ENCODE peak calls at places on chromosomes 11 and 22, in five cellular contexts. One of them, this sample, is unnamed. For H3K79me1, the result is how much of the 10 kb centered on the place peaks cover.

GRCh38 chr22:24060375-24060788 is 49.3 kb downstream of the CABIN1 start:
- DNase-seq in mesenchymal stem cell: peak
- DNase-seq in trophoblast cell: no peak
- DNase-seq in IMR-90: peak
- DNase-seq in H1: no peak
- DNase-seq in this sample: no peak

GRCh38 chr22:48335442-48336139 is 1492.1 kb downstream of the BRD1 start:
- DNase-seq in mesenchymal stem cell: no peak
- DNase-seq in H1: no peak
- DNase-seq in IMR-90: no peak
- DNase-seq in trophoblast cell: no peak
- DNase-seq in this sample: peak

GRCh38 chr11:113778111-113778910 is 1.3 kb upstream of the CLDN25 start:
- DNase-seq in mesenchymal stem cell: peak
- DNase-seq in IMR-90: peak
- DNase-seq in trophoblast cell: peak
- DNase-seq in H1: no peak
- DNase-seq in this sample: no peak

GRCh38 chr11:65180877-65181568 is 705 bp upstream of the CAPN1 start:
- DNase-seq in trophoblast cell: peak
- DNase-seq in IMR-90: peak
- DNase-seq in H1: no peak
- DNase-seq in mesenchymal stem cell: peak
- DNase-seq in this sample: peak

GRCh38 chr11:12110714-12111481 is 508 bp downstream of the MICAL2 start:
- DNase-seq in trophoblast cell: no peak
- DNase-seq in mesenchymal stem cell: peak
- DNase-seq in H1: no peak
- DNase-seq in IMR-90: no peak
- DNase-seq in this sample: no peak

GRCh38 chr22:37383342-37383741 is 43.9 kb downstream of the ELFN2 start:
- DNase-seq in H1: no peak
- DNase-seq in IMR-90: peak
- DNase-seq in mesenchymal stem cell: no peak
- DNase-seq in trophoblast cell: no peak
- DNase-seq in this sample: no peak

GRCh38 chr11:62077136-62077535 is 46.7 kb upstream of the INCENP start:
- DNase-seq in trophoblast cell: peak
- DNase-seq in H1: no peak
- DNase-seq in mesenchymal stem cell: peak
- DNase-seq in IMR-90: peak
- DNase-seq in this sample: no peak

GRCh38 chr11:61340985-61341384 is 8.0 kb downstream of the TKFC start:
- DNase-seq in H1: no peak
- DNase-seq in mesenchymal stem cell: no peak
- DNase-seq in trophoblast cell: no peak
- DNase-seq in IMR-90: no peak
- DNase-seq in this sample: no peak

GRCh38 chr22:42401562-42402334 is 30.5 kb downstream of the NFAM1 start:
- DNase-seq in mesenchymal stem cell: no peak
- DNase-seq in IMR-90: no peak
- DNase-seq in H1: no peak
- DNase-seq in trophoblast cell: no peak
- DNase-seq in this sample: no peak

GRCh38 chr22:23698094-23698493 is 7.3 kb downstream of the RGL4 start:
- DNase-seq in IMR-90: no peak
- DNase-seq in mesenchymal stem cell: no peak
- DNase-seq in trophoblast cell: no peak
- DNase-seq in H1: no peak
- DNase-seq in this sample: peak

GRCh38 chr11:76218449-76219206 is 12.3 kb upstream of the WNT11 start:
- DNase-seq in trophoblast cell: no peak
- DNase-seq in mesenchymal stem cell: no peak
- DNase-seq in IMR-90: no peak
- DNase-seq in H1: no peak
- DNase-seq in this sample: no peak

GRCh38 chr11:77082838-77083552 is 16.2 kb downstream of the CAPN5 start:
- DNase-seq in H1: no peak
- DNase-seq in mesenchymal stem cell: peak
- DNase-seq in IMR-90: peak
- DNase-seq in trophoblast cell: no peak
- DNase-seq in this sample: peak

GRCh38 chr22:28594784-28595324 is 84.8 kb downstream of the TTC28 start:
- DNase-seq in IMR-90: peak
- DNase-seq in trophoblast cell: peak
- DNase-seq in mesenchymal stem cell: peak
- DNase-seq in H1: no peak
- DNase-seq in this sample: peak

GRCh38 chr11:66845876-66846212 is 2.6 kb downstream of the RCE1 start:
- DNase-seq in trophoblast cell: no peak
- DNase-seq in IMR-90: no peak
- DNase-seq in mesenchymal stem cell: no peak
- DNase-seq in H1: no peak
- DNase-seq in this sample: no peak

GRCh38 chr11:118491041-118491440 is 36.2 kb upstream of the TTC36 start:
- DNase-seq in trophoblast cell: no peak
- DNase-seq in H1: no peak
- DNase-seq in IMR-90: no peak
- DNase-seq in mesenchymal stem cell: no peak
- DNase-seq in this sample: no peak

GRCh38 chr22:17700778-17701177 is 62.2 kb downstream of the BCL2L13 start:
- DNase-seq in mesenchymal stem cell: no peak
- DNase-seq in trophoblast cell: no peak
- DNase-seq in IMR-90: no peak
- DNase-seq in H1: no peak
- DNase-seq in this sample: peak

GRCh38 chr11:96707273-96707672 is 317.5 kb downstream of the JRKL start:
- DNase-seq in IMR-90: no peak
- DNase-seq in mesenchymal stem cell: no peak
- DNase-seq in H1: no peak
- DNase-seq in trophoblast cell: no peak
- DNase-seq in this sample: no peak

GRCh38 chr22:36155702-36156101 is 4.9 kb downstream of the APOL3 start:
- DNase-seq in mesenchymal stem cell: peak
- DNase-seq in H1: no peak
- DNase-seq in IMR-90: no peak
- DNase-seq in trophoblast cell: no peak
- DNase-seq in this sample: no peak

GRCh38 chr11:17469998-17470397 is 6.6 kb downstream of the ABCC8 start:
- DNase-seq in H1: no peak
- DNase-seq in IMR-90: no peak
- DNase-seq in trophoblast cell: no peak
- DNase-seq in mesenchymal stem cell: no peak
- DNase-seq in this sample: no peak

GRCh38 chr11:65429724-65430405 is 7.3 kb downstream of the NEAT1 start:
- DNase-seq in IMR-90: peak
- DNase-seq in mesenchymal stem cell: peak
- DNase-seq in H1: no peak
- DNase-seq in trophoblast cell: peak
- DNase-seq in this sample: no peak

GRCh38 chr22:46051646-46052045 is 74.7 kb upstream of the WNT7B start:
- DNase-seq in IMR-90: no peak
- DNase-seq in H1: no peak
- DNase-seq in mesenchymal stem cell: no peak
- DNase-seq in trophoblast cell: no peak
- DNase-seq in this sample: no peak

GRCh38 chr22:48369789-48370507 is 1457.7 kb downstream of the BRD1 start:
- DNase-seq in mesenchymal stem cell: no peak
- DNase-seq in IMR-90: no peak
- DNase-seq in trophoblast cell: no peak
- DNase-seq in H1: peak
- DNase-seq in this sample: peak

GRCh38 chr11:119389611-119390254 is 8.2 kb upstream of the USP2 start:
- DNase-seq in mesenchymal stem cell: no peak
- DNase-seq in IMR-90: no peak
- DNase-seq in H1: no peak
- DNase-seq in trophoblast cell: peak
- DNase-seq in this sample: peak

DNA sequence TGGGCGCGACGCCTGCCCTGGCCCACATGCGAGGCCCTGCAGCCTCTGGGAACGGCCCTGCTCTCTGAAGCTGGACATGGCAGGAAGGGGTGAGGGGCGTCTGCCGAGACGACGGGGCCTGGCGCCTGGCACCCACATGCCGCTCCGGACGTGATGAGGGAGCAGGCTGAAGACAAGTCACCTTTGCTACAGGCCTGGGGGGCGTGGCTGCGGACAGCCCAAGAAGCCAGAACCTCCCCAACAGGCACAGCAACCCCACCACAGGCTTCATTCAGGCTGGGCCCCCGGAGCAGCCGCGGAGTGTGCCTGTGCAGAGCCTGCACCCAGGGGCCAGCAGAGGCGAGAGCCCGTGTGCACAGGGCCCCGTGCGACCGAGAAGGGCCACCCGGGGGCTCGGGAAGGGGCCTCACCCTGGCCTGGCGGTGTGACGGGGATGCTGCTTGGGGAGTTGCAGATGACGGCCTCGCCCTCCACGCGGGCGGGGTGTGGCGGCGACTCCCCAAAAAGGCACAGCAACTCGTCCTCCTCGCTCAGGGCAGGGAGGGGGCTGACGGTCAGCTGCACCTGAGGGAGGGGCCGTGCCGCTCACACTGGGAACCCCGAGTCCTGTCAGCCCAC is 16.6 kb upstream of the MAPK11 start:
- DNase-seq in mesenchymal stem cell: no peak
- DNase-seq in trophoblast cell: no peak
- DNase-seq in H1: no peak
- DNase-seq in IMR-90: no peak
- DNase-seq in this sample: no peak
- H3K79me1 ChIP-seq in mesenchymal stem cell: under half
- H3K79me1 ChIP-seq in trophoblast cell: under half
- H3K79me1 ChIP-seq in H1: under half
- H3K79me1 ChIP-seq in IMR-90: under half
- H3K79me1 ChIP-seq in this sample: under half

GRCh38 chr11:94895451-94895850 is 77.9 kb downstream of the CWC15 start:
- DNase-seq in H1: no peak
- DNase-seq in mesenchymal stem cell: peak
- DNase-seq in trophoblast cell: no peak
- DNase-seq in IMR-90: peak
- DNase-seq in this sample: peak

GRCh38 chr11:94897330-94897768 is 76.0 kb downstream of the CWC15 start:
- DNase-seq in IMR-90: peak
- DNase-seq in trophoblast cell: peak
- DNase-seq in mesenchymal stem cell: peak
- DNase-seq in H1: no peak
- DNase-seq in this sample: peak

GRCh38 chr11:94895971-94896370 is 77.4 kb downstream of the CWC15 start:
- DNase-seq in mesenchymal stem cell: peak
- DNase-seq in IMR-90: peak
- DNase-seq in trophoblast cell: no peak
- DNase-seq in H1: no peak
- DNase-seq in this sample: no peak
- H3K23ac ChIP-seq in mesenchymal stem cell: no peak
- H3K23ac ChIP-seq in IMR-90: no peak
- H3K23ac ChIP-seq in trophoblast cell: no peak
- H3K23ac ChIP-seq in H1: no peak
- H3K23ac ChIP-seq in this sample: no peak

DNA sequence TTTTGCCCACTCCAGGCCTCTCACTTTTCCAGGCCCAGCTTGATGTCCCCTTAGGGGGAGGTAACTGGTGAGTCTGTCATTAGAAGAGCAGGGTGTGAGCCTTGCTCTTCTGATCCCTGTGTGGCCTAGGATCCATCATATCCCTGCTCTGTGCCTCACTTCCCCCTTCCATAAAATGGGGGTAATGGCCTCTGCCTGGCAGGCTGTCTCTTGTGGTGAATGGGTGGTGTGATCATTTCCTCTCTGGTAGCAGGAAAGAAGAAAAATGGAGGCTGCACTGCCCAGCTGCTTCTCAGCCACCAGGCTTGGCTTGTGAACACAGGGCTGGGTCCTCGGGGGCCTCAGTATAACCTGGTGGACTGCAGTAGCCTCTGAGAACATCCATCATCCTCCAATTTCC is 5.6 kb downstream of the ARHGEF17 start:
- DNase-seq in trophoblast cell: no peak
- DNase-seq in IMR-90: no peak
- DNase-seq in H1: no peak
- DNase-seq in mesenchymal stem cell: peak
- DNase-seq in this sample: no peak
- H3K79me1 ChIP-seq in trophoblast cell: under half
- H3K79me1 ChIP-seq in IMR-90: under half
- H3K79me1 ChIP-seq in H1: under half
- H3K79me1 ChIP-seq in mesenchymal stem cell: under half
- H3K79me1 ChIP-seq in this sample: under half

GRCh38 chr11:111570796-111571195 is 30.3 kb downstream of the LAYN start:
- DNase-seq in mesenchymal stem cell: no peak
- DNase-seq in IMR-90: no peak
- DNase-seq in trophoblast cell: no peak
- DNase-seq in H1: no peak
- DNase-seq in this sample: no peak

GRCh38 chr11:111573821-111574249 is 28.4 kb upstream of the SIK2 start:
- DNase-seq in IMR-90: no peak
- DNase-seq in trophoblast cell: peak
- DNase-seq in mesenchymal stem cell: peak
- DNase-seq in H1: no peak
- DNase-seq in this sample: no peak

GRCh38 chr11:111574373-111575230 is 27.6 kb upstream of the SIK2 start:
- DNase-seq in IMR-90: no peak
- DNase-seq in trophoblast cell: no peak
- DNase-seq in mesenchymal stem cell: peak
- DNase-seq in H1: no peak
- DNase-seq in this sample: no peak

GRCh38 chr11:111571829-111572501 is 30.3 kb upstream of the SIK2 start:
- DNase-seq in IMR-90: peak
- DNase-seq in H1: no peak
- DNase-seq in mesenchymal stem cell: no peak
- DNase-seq in trophoblast cell: peak
- DNase-seq in this sample: no peak

DNA sequence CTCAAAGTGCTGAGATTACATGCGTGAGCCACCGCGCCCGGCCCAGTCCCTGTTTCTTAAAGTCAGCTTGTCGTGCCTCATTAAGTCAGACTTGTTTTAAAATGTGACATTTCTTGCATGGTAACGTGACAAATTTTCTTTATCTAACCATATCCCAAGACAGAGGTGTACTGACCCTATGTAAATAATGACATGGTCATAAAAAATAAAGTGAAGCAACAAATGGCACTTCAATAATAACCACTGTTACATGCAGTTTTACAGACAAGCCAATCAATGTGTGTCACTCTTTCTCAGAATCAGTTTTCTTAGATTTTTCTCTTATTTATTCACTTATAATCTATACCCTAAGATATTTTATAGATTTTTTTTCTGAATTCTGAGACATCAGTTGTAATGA is 26.5 kb upstream of the SIK2 start:
- DNase-seq in trophoblast cell: no peak
- DNase-seq in mesenchymal stem cell: no peak
- DNase-seq in IMR-90: no peak
- DNase-seq in H1: no peak
- DNase-seq in this sample: no peak
- H3K23ac ChIP-seq in trophoblast cell: no peak
- H3K23ac ChIP-seq in mesenchymal stem cell: no peak
- H3K23ac ChIP-seq in IMR-90: no peak
- H3K23ac ChIP-seq in H1: no peak
- H3K23ac ChIP-seq in this sample: no peak

GRCh38 chr22:50297510-50298265 is 9.8 kb downstream of the PLXNB2 start:
- DNase-seq in IMR-90: no peak
- DNase-seq in mesenchymal stem cell: no peak
- DNase-seq in trophoblast cell: no peak
- DNase-seq in H1: no peak
- DNase-seq in this sample: no peak
- H3K79me1 ChIP-seq in IMR-90: under half
- H3K79me1 ChIP-seq in mesenchymal stem cell: under half
- H3K79me1 ChIP-seq in trophoblast cell: under half
- H3K79me1 ChIP-seq in H1: under half
- H3K79me1 ChIP-seq in this sample: under half